ENCODE peak calls at places on chromosomes 3 and 15, in four cellular contexts. One of them, this sample, is unnamed.

GRCh38 chr15:101710806-101711205 is 13.5 kb downstream of the TARS3 start:
- DNase-seq in stromal cell of bone marrow: no peak
- DNase-seq in heart left ventricle: no peak
- DNase-seq in immature natural killer cell: no peak
- DNase-seq in this sample: no peak

GRCh38 chr3:154384504-154384903 is 45.5 kb downstream of the GPR149 start:
- DNase-seq in immature natural killer cell: no peak
- DNase-seq in stromal cell of bone marrow: no peak
- DNase-seq in heart left ventricle: no peak
- DNase-seq in this sample: no peak

GRCh38 chr15:67533873-67534272 is 8.6 kb upstream of the MAP2K5 start:
- DNase-seq in stromal cell of bone marrow: no peak
- DNase-seq in heart left ventricle: no peak
- DNase-seq in immature natural killer cell: no peak
- DNase-seq in this sample: no peak

GRCh38 chr15:76912430-76912829 is 7.3 kb upstream of the SCAPER start:
- DNase-seq in stromal cell of bone marrow: no peak
- DNase-seq in immature natural killer cell: no peak
- DNase-seq in heart left ventricle: no peak
- DNase-seq in this sample: no peak

GRCh38 chr15:63023351-63023945 is 19.1 kb upstream of the TPM1 start:
- DNase-seq in immature natural killer cell: no peak
- DNase-seq in heart left ventricle: no peak
- DNase-seq in stromal cell of bone marrow: peak; percentile 84
- DNase-seq in this sample: no peak

GRCh38 chr3:34361921-34362320 is 563.5 kb downstream of the PDCD6IP start:
- DNase-seq in stromal cell of bone marrow: no peak
- DNase-seq in immature natural killer cell: no peak
- DNase-seq in heart left ventricle: no peak
- DNase-seq in this sample: no peak

GRCh38 chr15:96428742-96429141 is 98.2 kb downstream of the NR2F2 start:
- DNase-seq in heart left ventricle: peak; percentile 36
- DNase-seq in stromal cell of bone marrow: peak; percentile 89
- DNase-seq in immature natural killer cell: no peak
- DNase-seq in this sample: peak; percentile 81

GRCh38 chr15:50227076-50227475 is 38.5 kb downstream of the HDC start:
- DNase-seq in immature natural killer cell: no peak
- DNase-seq in stromal cell of bone marrow: peak; percentile 38
- DNase-seq in heart left ventricle: no peak
- DNase-seq in this sample: peak; percentile 15

GRCh38 chr3:126914226-126914625 is 68.7 kb upstream of the PLXNA1 start:
- DNase-seq in heart left ventricle: no peak
- DNase-seq in immature natural killer cell: no peak
- DNase-seq in stromal cell of bone marrow: no peak
- DNase-seq in this sample: no peak

GRCh38 chr3:6580808-6581207 is 280.1 kb upstream of the GRM7 start:
- DNase-seq in stromal cell of bone marrow: no peak
- DNase-seq in heart left ventricle: no peak
- DNase-seq in immature natural killer cell: no peak
- DNase-seq in this sample: no peak

GRCh38 chr3:134055661-134056060 is 25.9 kb upstream of the SLCO2A1 start:
- DNase-seq in heart left ventricle: no peak
- DNase-seq in immature natural killer cell: no peak
- DNase-seq in stromal cell of bone marrow: no peak
- DNase-seq in this sample: no peak

GRCh38 chr3:193640728-193641127 is 47.7 kb downstream of the OPA1 start:
- DNase-seq in stromal cell of bone marrow: no peak
- DNase-seq in immature natural killer cell: no peak
- DNase-seq in heart left ventricle: no peak
- DNase-seq in this sample: no peak

GRCh38 chr3:73511555-73511954 is 113.2 kb downstream of the PDZRN3 start:
- DNase-seq in stromal cell of bone marrow: no peak
- DNase-seq in heart left ventricle: no peak
- DNase-seq in immature natural killer cell: no peak
- DNase-seq in this sample: no peak

GRCh38 chr3:111151438-111151837 is 79.8 kb downstream of the NECTIN3 start:
- DNase-seq in immature natural killer cell: no peak
- DNase-seq in stromal cell of bone marrow: peak; percentile 40
- DNase-seq in heart left ventricle: no peak
- DNase-seq in this sample: peak; percentile 26

GRCh38 chr3:119649764-119650163 is 10.6 kb downstream of the POPDC2 start:
- DNase-seq in stromal cell of bone marrow: no peak
- DNase-seq in immature natural killer cell: no peak
- DNase-seq in heart left ventricle: no peak
- DNase-seq in this sample: no peak

GRCh38 chr3:48426944-48427629 is 2.8 kb downstream of the PLXNB1 start:
- DNase-seq in stromal cell of bone marrow: no peak
- DNase-seq in heart left ventricle: no peak
- DNase-seq in immature natural killer cell: no peak
- DNase-seq in this sample: no peak